ENCODE peak calls at places on chromosome 1, in five cellular contexts. B is Peyer's patch, G is left lung, W is MM.1S, R is esophagus muscularis mucosa. V is an unnamed sample.

GRCh38 chr1:117753652-117754051 is 147.8 kb downstream of the TENT5C start:
- DNase-seq in B (no peak), G (no peak), W (peak), R (no peak), V (no peak)

GRCh38 chr1:8412183-8412831 is 94.4 kb downstream of the SLC45A1 start:
- DNase-seq in B (no peak), G (no peak), W (no peak), R (no peak), V (peak)

GRCh38 chr1:227886503-227886961 is 61.2 kb downstream of the WNT9A start:
- DNase-seq in B (peak), G (peak), W (no peak), R (no peak), V (no peak)

GRCh38 chr1:199223936-199224335 is 585.1 kb downstream of the PTPRC start:
- DNase-seq in B (no peak), G (no peak), W (no peak), R (no peak), V (no peak)

GRCh38 chr1:36882536-36883285 is 151.6 kb downstream of the GRIK3 start:
- DNase-seq in B (no peak), G (no peak), W (no peak), R (peak), V (peak)

GRCh38 chr1:35852241-35852640 is 30.8 kb upstream of the AGO1 start:
- DNase-seq in B (no peak), G (no peak), W (no peak), R (no peak), V (no peak)

GRCh38 chr1:227562037-227562436 is 1.3 kb upstream of the ZNF678 start:
- DNase-seq in B (no peak), G (no peak), W (no peak), R (no peak), V (no peak)

GRCh38 chr1:216815239-216815955 is 92.2 kb upstream of the ESRRG start:
- DNase-seq in B (no peak), G (no peak), W (no peak), R (no peak), V (no peak)

GRCh38 chr1:116164890-116165176 is 53.6 kb downstream of the MAB21L3 start:
- DNase-seq in B (no peak), G (no peak), W (no peak), R (peak), V (no peak)

GRCh38 chr1:98086796-98087195 is 166.0 kb upstream of the DPYD start:
- DNase-seq in B (no peak), G (no peak), W (no peak), R (no peak), V (no peak)

GRCh38 chr1:224498574-224499170 is 64.1 kb upstream of the WDR26 start:
- DNase-seq in B (no peak), G (no peak), W (no peak), R (no peak), V (peak)

GRCh38 chr1:4637616-4638346 is 16.6 kb upstream of the AJAP1 start:
- DNase-seq in B (no peak), G (no peak), W (no peak), R (no peak), V (no peak)

GRCh38 chr1:57770772-57771171 is 346.9 kb upstream of the DAB1 start:
- DNase-seq in B (no peak), G (no peak), W (no peak), R (no peak), V (no peak)

GRCh38 chr1:161068306-161069200 is 1.1 kb downstream of the ARHGAP30 start:
- DNase-seq in B (no peak), G (peak), W (peak), R (no peak), V (peak)

GRCh38 chr1:89890085-89890754 is 69.4 kb downstream of the LRRC8D start:
- DNase-seq in B (no peak), G (no peak), W (no peak), R (no peak), V (no peak)

GRCh38 chr1:237220243-237220642 is 178.3 kb downstream of the RYR2 start:
- DNase-seq in B (no peak), G (no peak), W (no peak), R (no peak), V (no peak)

GRCh38 chr1:199742547-199742946 is 285.0 kb upstream of the NR5A2 start:
- DNase-seq in B (no peak), G (no peak), W (no peak), R (no peak), V (no peak)

GRCh38 chr1:84355556-84355955 is 42.7 kb upstream of the DNASE2B start:
- DNase-seq in B (no peak), G (no peak), W (no peak), R (no peak), V (no peak)

GRCh38 chr1:92273039-92273438 is 25.7 kb downstream of the GLMN start:
- DNase-seq in B (no peak), G (no peak), W (no peak), R (no peak), V (no peak)

GRCh38 chr1:200437556-200438203 is 27.8 kb upstream of the ZNF281 start:
- DNase-seq in B (no peak), G (no peak), W (peak), R (no peak), V (no peak)

GRCh38 chr1:47731730-47732129 is 265.5 kb downstream of the TRABD2B start:
- DNase-seq in B (no peak), G (no peak), W (no peak), R (no peak), V (no peak)

GRCh38 chr1:243325305-243325890 is 69.6 kb downstream of the SDCCAG8 start:
- DNase-seq in B (no peak), G (no peak), W (peak), R (no peak), V (no peak)

GRCh38 chr1:24105368-24106160 is 6.4 kb downstream of the MYOM3 start:
- DNase-seq in B (peak), G (no peak), W (no peak), R (no peak), V (no peak)

GRCh38 chr1:113812661-113813135 is 422 bp upstream of the RSBN1 start:
- DNase-seq in B (no peak), G (no peak), W (no peak), R (no peak), V (no peak)

GRCh38 chr1:10599194-10599861 is 124.6 kb downstream of the PEX14 start:
- DNase-seq in B (no peak), G (no peak), W (no peak), R (no peak), V (no peak)

GRCh38 chr1:162855461-162856150 is 5.4 kb downstream of the CCDC190 start:
- DNase-seq in B (no peak), G (no peak), W (no peak), R (no peak), V (no peak)

GRCh38 chr1:151611288-151611790 is 511 bp upstream of the SNX27 start:
- DNase-seq in B (no peak), G (peak), W (no peak), R (no peak), V (no peak)

GRCh38 chr1:207794861-207795260 is 43.0 kb downstream of the CD46 start:
- DNase-seq in B (no peak), G (no peak), W (no peak), R (no peak), V (no peak)

GRCh38 chr1:153261793-153262371 is 2.4 kb downstream of the LORICRIN start:
- DNase-seq in B (no peak), G (no peak), W (no peak), R (no peak), V (no peak)

GRCh38 chr1:52727956-52728656 is 1.9 kb downstream of the ZYG11B start:
- DNase-seq in B (no peak), G (no peak), W (no peak), R (no peak), V (no peak)

GRCh38 chr1:160489513-160490261 is 33.4 kb downstream of the SLAMF6 start:
- DNase-seq in B (no peak), G (no peak), W (no peak), R (no peak), V (no peak)

GRCh38 chr1:209667103-209667502 is 8.1 kb upstream of the G0S2 start:
- DNase-seq in B (no peak), G (no peak), W (no peak), R (no peak), V (no peak)

GRCh38 chr1:213724640-213725536 is 262.9 kb upstream of the PROX1 start:
- DNase-seq in B (no peak), G (no peak), W (no peak), R (no peak), V (no peak)

GRCh38 chr1:1196431-1197187 is 9.8 kb downstream of the TNFRSF18 start:
- DNase-seq in B (no peak), G (no peak), W (no peak), R (no peak), V (no peak)

GRCh38 chr1:175178456-175178855 is 14.1 kb downstream of the KIAA0040 start:
- DNase-seq in B (no peak), G (no peak), W (no peak), R (no peak), V (no peak)

GRCh38 chr1:116002781-116003455 is 26.6 kb downstream of the SLC22A15 start:
- DNase-seq in B (no peak), G (no peak), W (no peak), R (no peak), V (no peak)

GRCh38 chr1:22471078-22471477 is 19.4 kb downstream of the ZBTB40 start:
- DNase-seq in B (no peak), G (no peak), W (no peak), R (no peak), V (no peak)

DNA sequence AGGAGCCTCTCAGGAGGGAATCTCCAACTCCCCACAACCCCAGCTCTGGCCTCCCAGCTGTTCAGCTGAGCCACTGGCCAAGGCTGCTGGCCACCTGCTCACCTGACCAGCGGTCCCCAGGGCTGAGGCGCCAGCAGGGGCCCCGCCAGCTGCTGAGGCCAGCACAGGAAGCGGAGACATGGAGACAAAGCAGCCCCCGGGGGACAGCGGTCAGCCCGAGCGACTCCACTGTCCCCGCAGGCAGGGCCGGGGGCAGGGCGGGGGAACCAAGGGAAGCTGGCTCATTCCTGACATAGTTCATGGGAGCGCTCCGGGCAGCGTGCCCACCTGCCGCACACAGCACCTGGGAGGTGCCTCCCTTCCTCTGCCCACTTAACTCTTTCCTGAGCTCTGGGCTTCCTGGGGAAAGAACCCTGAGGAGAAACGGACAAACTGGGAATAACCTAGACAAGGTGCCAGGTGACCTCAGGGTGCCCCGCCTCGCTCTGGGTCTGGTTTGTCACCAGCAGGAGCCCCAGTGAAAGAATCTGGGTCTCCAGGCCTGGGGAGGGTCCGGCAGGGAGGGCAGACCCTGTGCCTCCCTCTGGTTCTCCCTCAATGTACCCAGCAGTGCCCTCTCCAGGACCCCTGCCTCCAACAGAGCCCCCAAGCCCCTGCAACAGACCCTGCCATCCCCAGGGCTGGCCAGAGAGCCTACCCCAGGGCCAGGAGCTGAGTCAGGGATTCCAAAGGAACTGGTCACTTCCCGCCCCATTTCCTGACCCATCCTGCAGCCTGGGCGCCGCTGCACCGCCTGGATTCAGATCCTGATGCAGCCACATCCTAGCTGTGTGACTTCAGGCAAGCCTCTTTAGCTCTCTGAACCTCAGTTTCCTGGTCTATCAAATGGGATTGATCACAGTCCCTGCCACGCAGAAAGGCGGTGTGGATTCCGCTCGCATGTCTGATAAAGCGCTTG is 10.6 kb downstream of the EPHA2 start:
- DNase-seq in B (peak), G (peak), W (no peak), R (no peak), V (peak)
- TF ChIP-seq CTCF in B (no peak), G (no peak), W (no peak), R (no peak), V (no peak)

GRCh38 chr1:21270086-21270689 is 20.1 kb downstream of the ECE1 start:
- DNase-seq in B (peak), G (peak), W (peak), R (no peak), V (no peak)

GRCh38 chr1:21272540-21272939 is 17.7 kb downstream of the ECE1 start:
- DNase-seq in B (no peak), G (no peak), W (no peak), R (no peak), V (no peak)

GRCh38 chr1:21273743-21274142 is 16.5 kb downstream of the ECE1 start:
- DNase-seq in B (no peak), G (no peak), W (no peak), R (no peak), V (no peak)

GRCh38 chr1:21269461-21270085 is 20.7 kb downstream of the ECE1 start:
- DNase-seq in B (peak), G (no peak), W (no peak), R (no peak), V (no peak)

DNA sequence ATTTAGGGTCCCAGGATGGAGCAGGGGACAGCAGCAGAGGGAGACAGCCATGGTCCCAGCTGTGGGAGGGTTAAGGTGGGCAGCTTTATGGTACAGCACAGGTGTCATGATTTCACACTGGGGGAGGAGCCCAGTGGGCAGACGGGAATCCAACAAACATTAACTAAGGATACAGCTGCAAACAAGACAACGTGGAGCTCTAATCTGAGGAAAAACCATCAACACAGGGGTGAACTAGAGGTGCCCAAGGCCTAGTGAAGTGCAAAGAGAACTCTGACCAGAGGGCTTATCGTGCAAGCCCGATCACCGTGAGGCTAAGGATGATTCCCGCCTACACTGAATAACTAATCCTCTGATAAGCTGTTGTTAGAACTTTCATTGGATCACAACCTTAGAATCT is 18.7 kb downstream of the ECE1 start:
- DNase-seq in B (no peak), G (no peak), W (no peak), R (no peak), V (no peak)
- H3K27ac ChIP-seq in B (no peak), G (no peak), W (no peak), R (no peak), V (no peak)

GRCh38 chr1:169836198-169836597 is 41.5 kb upstream of the METTL18 start:
- DNase-seq in B (no peak), G (no peak), W (peak), R (no peak), V (no peak)
- TF ChIP-seq CTCF in B (no peak), G (no peak), W (no peak), R (no peak), V (no peak)

DNA sequence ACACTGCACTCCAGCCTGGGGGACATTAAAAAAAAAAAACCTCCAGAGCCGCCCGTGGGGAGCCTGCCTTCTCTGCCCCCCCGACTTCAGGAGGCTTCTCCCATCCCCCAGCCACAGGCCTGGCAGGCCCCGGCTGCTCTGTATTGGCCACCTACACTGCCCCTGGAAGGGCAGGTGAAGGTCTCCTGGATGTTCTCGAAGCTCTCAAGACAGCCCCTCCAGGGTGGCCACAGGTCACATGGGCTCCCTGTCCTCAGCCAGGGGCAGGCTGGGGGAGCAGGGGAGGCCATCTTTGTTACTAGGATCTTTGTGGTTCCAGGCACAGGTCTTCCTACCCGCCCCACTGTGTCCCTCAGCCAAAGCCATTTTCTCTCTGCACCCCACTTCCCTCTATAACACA is 32.8 kb downstream of the PADI6 start:
- DNase-seq in B (no peak), G (no peak), W (no peak), R (no peak), V (no peak)
- H3K27ac ChIP-seq in B (no peak), G (no peak), W (no peak), R (no peak), V (no peak)

GRCh38 chr1:6489383-6489765 is 2.1 kb downstream of the PLEKHG5 start:
- DNase-seq in B (no peak), G (no peak), W (no peak), R (no peak), V (no peak)

GRCh38 chr1:6491480-6491962 is at the start of gene PLEKHG5:
- DNase-seq in B (no peak), G (no peak), W (no peak), R (no peak), V (no peak)

GRCh38 chr1:6491076-6491449 is 404 bp downstream of the PLEKHG5 start:
- DNase-seq in B (no peak), G (no peak), W (no peak), R (no peak), V (no peak)

GRCh38 chr1:6489799-6490180 is 1.7 kb downstream of the PLEKHG5 start:
- DNase-seq in B (peak), G (peak), W (peak), R (no peak), V (no peak)

DNA sequence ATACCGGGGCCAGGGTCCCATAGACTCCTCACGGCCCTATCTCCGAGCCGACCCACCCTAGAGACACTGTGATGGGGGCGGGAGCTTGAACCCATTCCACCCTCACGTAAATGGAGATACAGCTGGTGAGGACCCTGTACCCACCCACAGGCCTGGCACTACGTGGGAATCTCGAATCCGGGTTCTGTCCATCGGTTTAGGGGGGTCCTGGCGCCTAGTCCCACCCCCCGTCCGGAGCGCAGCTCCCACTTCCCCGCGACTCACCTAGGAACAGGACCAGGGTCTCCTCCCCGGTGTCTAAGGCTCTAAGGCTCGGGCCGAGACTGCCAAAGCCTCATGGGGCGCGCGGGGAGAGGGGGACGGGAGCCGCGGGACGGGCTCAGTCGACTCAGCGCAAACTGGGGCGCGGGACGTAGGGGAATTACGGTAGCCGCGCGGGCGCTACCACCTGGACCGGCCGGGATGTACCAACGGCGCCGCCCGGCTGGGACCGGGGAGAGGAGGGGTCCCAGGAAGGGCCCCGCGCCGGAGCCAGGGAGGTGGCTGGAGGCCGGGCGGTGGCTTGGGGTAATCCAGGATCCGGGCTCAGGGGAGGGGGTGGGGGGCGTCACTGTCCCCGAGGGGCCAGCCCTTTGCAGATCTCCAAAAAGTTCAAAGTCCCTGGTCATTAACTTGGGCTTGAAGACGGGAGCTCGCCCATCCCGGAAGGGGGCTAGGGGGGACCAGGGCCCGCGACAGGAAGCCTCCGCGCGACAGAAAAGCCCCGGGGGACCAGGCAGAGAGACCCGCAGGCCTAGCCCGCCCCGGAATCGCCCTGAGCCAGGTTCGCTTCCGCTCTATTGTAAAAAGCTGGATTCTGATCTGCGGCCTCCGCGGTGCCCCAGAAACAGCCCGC is 1.0 kb downstream of the PLEKHG5 start:
- DNase-seq in B (peak), G (peak), W (peak), R (no peak), V (no peak)
- TF ChIP-seq CTCF in B (no peak), G (no peak), W (no peak), R (no peak), V (no peak)

DNA sequence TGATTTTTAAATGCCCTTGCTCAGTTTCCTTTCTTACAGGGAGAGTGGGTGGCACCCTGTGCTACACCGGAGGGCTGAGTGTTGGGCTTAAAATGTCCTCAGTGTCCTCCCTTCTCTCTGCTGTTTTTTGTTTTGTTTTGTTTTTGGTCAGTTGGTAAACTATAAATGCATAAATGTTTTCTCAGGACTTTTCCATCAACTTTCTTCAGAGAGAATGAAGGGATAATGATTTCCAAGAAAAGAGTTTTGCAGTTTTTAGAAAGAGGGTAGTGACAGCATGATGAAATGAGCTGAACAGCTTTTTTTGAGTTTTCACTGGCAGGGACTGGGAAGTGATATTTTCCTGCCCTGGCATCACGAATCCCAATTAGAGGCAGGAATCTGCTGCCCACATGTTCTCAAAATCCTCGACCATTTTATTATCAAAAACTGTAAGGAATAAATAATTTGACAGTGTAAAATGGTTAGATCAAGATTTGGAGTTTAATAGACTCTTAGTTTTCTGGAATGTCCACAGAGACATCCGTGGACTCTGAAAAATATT is 15.2 kb downstream of the LAMC1 start:
- DNase-seq in B (no peak), G (no peak), W (no peak), R (no peak), V (no peak)
- H3K27ac ChIP-seq in B (no peak), G (no peak), W (no peak), R (no peak), V (peak)

V was measured in ascending aorta.